ENCODE peak calls at places on chromosomes 11 and 22, in six cellular contexts. C is left ventricle myocardium inferior, R is RWPE2, X is mucosa of descending colon, S is AG10803, T is SK-N-SH. N is an unnamed sample.

GRCh38 chr22:46581580-46582244 is 38.5 kb upstream of the GRAMD4 start:
- DNase-seq in T (no peak), S (no peak), X (peak), R (peak), C (peak), N (no peak)

GRCh38 chr11:68956142-68956541 is 24.6 kb downstream of the MRGPRD start:
- DNase-seq in T (peak), R (no peak), X (no peak), S (no peak), C (no peak), N (no peak)

GRCh38 chr11:36361901-36362391 is 65.9 kb downstream of the PRR5L start:
- DNase-seq in X (no peak), S (peak), T (no peak), C (no peak), R (peak), N (no peak)

GRCh38 chr11:60915250-60915914 is 1.4 kb downstream of the TMEM109 start:
- DNase-seq in S (peak), X (peak), R (no peak), C (peak), T (peak), N (no peak)

GRCh38 chr11:7436146-7436545 is 49.2 kb upstream of the OLFML1 start:
- DNase-seq in C (no peak), R (no peak), X (no peak), S (no peak), T (no peak), N (no peak)

GRCh38 chr11:84089072-84090057 is 803.2 kb upstream of the CCDC90B start:
- DNase-seq in X (no peak), R (no peak), S (no peak), T (peak), C (no peak), N (no peak)

GRCh38 chr11:1403721-1404460 is 14.2 kb downstream of the BRSK2 start:
- DNase-seq in C (no peak), T (no peak), S (no peak), X (no peak), R (no peak), N (no peak)

GRCh38 chr11:32310218-32310601 is 125.1 kb downstream of the WT1 start:
- DNase-seq in T (no peak), S (peak), R (no peak), X (no peak), C (no peak), N (no peak)

GRCh38 chr11:107590460-107591097 is 368 bp upstream of the ELMOD1 start:
- DNase-seq in R (no peak), S (no peak), X (no peak), C (no peak), T (no peak), N (no peak)

GRCh38 chr22:23801238-23801821 is 14.6 kb downstream of the SMARCB1 start:
- DNase-seq in S (no peak), R (no peak), C (no peak), X (no peak), T (no peak), N (no peak)

GRCh38 chr11:14390669-14391068 is 31.7 kb upstream of the RRAS2 start:
- DNase-seq in S (no peak), R (no peak), C (no peak), X (no peak), T (no peak), N (no peak)

GRCh38 chr11:15967966-15968365 is 388.4 kb downstream of the SOX6 start:
- DNase-seq in X (no peak), C (no peak), T (no peak), S (peak), R (no peak), N (no peak)

GRCh38 chr11:130159657-130160459 is at the start of gene ST14:
- DNase-seq in S (no peak), X (peak), C (no peak), R (peak), T (peak), N (no peak)

GRCh38 chr11:124807201-124807600 is 7.0 kb upstream of the MSANTD2 start:
- DNase-seq in R (no peak), T (no peak), C (no peak), X (no peak), S (no peak), N (no peak)

GRCh38 chr11:63999349-64000025 is 13.2 kb downstream of the OTUB1 start:
- DNase-seq in C (peak), R (peak), T (peak), S (no peak), X (peak), N (no peak)

GRCh38 chr22:42275176-42275575 is 4.7 kb upstream of the TCF20 start:
- DNase-seq in C (no peak), X (no peak), T (no peak), S (no peak), R (no peak), N (no peak)

GRCh38 chr22:44455963-44456358 is 42.1 kb downstream of the RTL6 start:
- DNase-seq in T (no peak), S (no peak), X (no peak), C (no peak), R (no peak), N (no peak)

GRCh38 chr11:8610532-8611116 is 16.6 kb upstream of the STK33 start:
- DNase-seq in T (no peak), R (no peak), X (no peak), S (no peak), C (no peak), N (no peak)

GRCh38 chr11:71488086-71488967 is 35.3 kb downstream of the NADSYN1 start:
- DNase-seq in C (no peak), S (no peak), R (peak), X (no peak), T (peak), N (peak)

GRCh38 chr11:26665946-26666345 is 55.9 kb downstream of the SLC5A12 start:
- DNase-seq in S (no peak), X (no peak), R (no peak), T (no peak), C (no peak), N (no peak)

GRCh38 chr11:4118107-4118506 is 23.5 kb downstream of the RRM1 start:
- DNase-seq in X (no peak), T (no peak), S (peak), C (no peak), R (no peak), N (no peak)

GRCh38 chr11:45644981-45645889 is 20.2 kb downstream of the CHST1 start:
- DNase-seq in X (no peak), R (no peak), C (no peak), S (no peak), T (no peak), N (no peak)

GRCh38 chr22:24181996-24182560 is 791 bp downstream of the SUSD2 start:
- DNase-seq in X (no peak), T (no peak), S (no peak), R (no peak), C (peak), N (no peak)

GRCh38 chr11:64339754-64340408 is at the start of gene CCDC88B:
- DNase-seq in S (no peak), X (peak), T (no peak), R (peak), C (peak), N (no peak)

GRCh38 chr11:104916442-104916841 is 18.2 kb upstream of the CASP12 start:
- DNase-seq in C (no peak), R (no peak), S (no peak), T (no peak), X (no peak), N (no peak)

GRCh38 chr11:104917259-104918112 is 19.2 kb upstream of the CASP12 start:
- DNase-seq in X (no peak), C (no peak), T (no peak), R (no peak), S (peak), N (no peak)

GRCh38 chr11:104918113-104918824 is 20.0 kb upstream of the CASP12 start:
- DNase-seq in R (no peak), X (peak), S (peak), T (no peak), C (no peak), N (no peak)
- H3K4me3 ChIP-seq in R (peak), X (no peak), S (peak), T (no peak), C (peak), N (peak)

GRCh38 chr22:35156945-35157344 is 91.0 kb downstream of the ISX start:
- DNase-seq in C (no peak), R (no peak), T (no peak), S (no peak), X (no peak), N (no peak)

GRCh38 chr22:35152316-35152715 is 86.4 kb downstream of the ISX start:
- DNase-seq in X (no peak), S (no peak), C (no peak), T (no peak), R (no peak), N (no peak)

GRCh38 chr22:35160268-35160667 is 94.3 kb downstream of the ISX start:
- DNase-seq in C (no peak), X (no peak), S (no peak), R (no peak), T (no peak), N (no peak)

GRCh38 chr22:35154937-35155387 is 89.0 kb downstream of the ISX start:
- DNase-seq in S (peak), X (peak), T (peak), C (peak), R (no peak), N (no peak)

DNA sequence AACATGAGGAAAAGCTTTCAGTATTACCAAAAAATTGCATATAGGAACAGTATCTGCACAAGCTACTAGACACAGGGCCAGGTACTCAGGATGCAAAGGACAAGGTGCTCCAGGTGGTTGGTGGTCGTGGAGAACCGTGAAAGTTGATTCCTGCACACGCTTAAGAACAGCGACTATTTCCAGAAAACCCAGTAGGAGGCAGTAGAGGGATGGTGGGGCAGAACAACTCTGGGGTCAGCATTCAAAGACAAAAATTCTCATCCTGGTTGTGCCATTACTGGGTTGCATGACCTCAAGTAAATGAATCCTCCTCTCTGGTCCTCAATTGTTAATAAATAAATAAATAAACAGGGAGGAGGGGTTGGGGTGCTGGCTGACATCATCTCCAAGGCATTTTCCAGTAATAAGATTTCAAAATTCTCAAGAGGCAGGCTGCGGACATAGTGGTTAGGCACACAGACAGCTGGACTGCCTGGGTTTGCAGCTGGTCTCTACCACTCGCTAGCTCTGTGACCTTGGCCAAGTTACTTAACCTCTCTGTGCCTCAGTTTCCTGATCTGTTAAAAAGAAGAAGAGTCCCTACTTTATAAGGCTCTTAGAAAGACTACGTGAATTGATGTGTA is 89.6 kb downstream of the ISX start:
- DNase-seq in X (no peak), C (no peak), T (no peak), S (no peak), R (no peak), N (no peak)
- TF ChIP-seq CTCF in X (no peak), C (no peak), T (no peak), S (no peak), R (no peak), N (no peak)

DNA sequence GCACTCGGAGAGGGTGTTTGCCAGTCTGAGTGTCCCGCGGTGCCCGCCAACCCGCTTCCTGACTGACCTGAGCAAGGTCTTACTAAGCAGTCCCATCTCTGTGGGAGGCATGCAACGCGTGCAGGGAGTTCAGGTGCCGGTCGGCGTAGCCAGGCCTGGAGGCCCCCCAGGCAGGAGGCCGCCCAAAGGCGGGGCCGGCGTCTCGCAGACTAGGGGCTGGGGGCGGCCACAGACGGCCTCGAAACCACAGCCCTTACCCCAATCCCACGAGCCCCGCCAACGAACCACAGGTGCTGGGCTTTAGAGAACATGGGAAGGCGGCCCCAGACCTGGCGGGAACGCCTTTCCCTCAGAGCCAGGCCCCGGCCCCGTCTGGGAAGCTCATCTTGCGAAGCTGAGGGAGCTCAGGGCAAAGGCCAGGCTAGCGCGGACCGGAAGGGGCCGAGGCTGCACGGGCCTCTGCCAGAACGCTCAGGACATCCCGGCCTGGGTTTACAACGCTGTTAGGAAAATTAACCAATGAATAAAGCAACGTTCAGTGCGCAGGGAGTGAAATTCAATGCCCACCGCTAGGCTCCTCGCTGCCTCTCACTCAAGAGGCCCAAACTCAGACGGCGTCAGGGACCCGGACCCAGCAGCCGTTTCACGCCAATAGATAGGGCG is 2.1 kb upstream of the MTFP1 start:
- DNase-seq in T (no peak), C (peak), R (peak), S (no peak), X (peak), N (no peak)
- H3K4me3 ChIP-seq in T (peak), C (peak), R (peak), S (peak), X (peak), N (peak)

DNA sequence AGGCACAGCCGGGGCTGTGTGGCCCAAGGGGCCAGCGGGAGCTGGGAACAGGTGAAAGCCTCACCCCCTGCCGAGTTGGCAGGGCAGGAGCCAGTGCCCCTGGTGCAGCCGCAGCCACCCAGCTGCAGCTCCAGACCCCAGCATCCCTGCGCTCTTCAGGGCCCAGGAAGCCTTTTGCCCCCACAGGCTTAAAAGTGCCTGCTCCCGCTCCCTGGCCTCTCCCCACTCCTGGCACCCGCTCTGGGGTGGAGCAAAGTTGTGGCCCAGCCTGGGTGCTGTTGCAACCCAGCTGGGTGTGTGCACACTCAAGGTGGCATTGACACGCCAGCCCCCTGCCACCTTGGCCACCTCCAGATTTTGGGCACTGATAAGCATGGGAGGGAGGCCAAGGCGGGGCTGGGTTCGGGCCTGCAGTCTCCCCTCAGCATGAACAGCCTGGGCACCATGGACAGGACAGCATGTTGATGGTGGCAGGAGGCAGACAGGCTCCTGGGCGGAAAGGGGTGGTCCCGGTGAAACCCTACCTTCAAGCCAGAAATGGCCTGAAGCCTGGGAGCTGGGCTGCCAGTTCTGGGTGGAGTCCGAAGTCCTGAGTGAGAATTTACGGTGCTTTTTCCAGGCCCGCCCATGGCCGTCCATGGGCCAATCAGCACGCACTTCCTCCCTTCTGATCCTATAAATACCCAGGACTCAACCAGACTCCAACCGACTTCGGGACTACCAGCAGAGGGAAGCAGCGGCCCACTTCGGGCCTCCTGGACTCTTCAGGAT is 23.5 kb upstream of the RNASEH2C start:
- DNase-seq in T (peak), C (no peak), R (no peak), X (peak), S (peak), N (no peak)
- TF ChIP-seq CTCF in T (peak), C (peak), R (peak), X (peak), S (peak), N (peak)

DNA sequence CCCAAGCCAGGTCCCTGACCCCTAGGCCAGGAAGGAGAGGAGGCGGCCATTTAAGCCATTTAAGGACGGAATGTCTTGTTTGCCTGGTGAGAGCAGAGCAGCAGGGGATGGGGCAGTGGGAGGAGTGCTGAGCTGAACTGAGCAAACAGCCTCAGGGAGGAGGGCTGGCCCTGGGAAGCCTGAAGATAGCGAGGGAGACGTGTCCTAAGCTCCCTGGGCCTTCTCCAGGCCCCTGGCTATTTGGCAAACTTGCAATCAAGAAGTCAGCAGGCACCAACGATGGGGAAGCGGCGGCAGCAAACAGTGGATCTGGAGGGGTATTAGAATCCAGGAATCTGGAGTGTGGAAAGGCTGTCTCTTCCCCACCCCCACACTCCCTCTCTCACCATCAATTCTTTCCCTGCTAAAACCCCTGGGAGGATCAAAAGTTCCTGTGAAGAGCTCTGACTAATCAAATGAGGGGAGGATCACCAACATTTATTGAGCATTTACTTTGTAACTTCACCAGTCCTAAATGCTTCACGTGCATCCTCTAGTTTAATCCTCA is 8.8 kb downstream of the BCL9L start:
- DNase-seq in S (peak), T (no peak), R (peak), X (peak), C (peak), N (no peak)
- H3K4me3 ChIP-seq in S (peak), T (no peak), R (no peak), X (no peak), C (peak), N (peak)

DNA sequence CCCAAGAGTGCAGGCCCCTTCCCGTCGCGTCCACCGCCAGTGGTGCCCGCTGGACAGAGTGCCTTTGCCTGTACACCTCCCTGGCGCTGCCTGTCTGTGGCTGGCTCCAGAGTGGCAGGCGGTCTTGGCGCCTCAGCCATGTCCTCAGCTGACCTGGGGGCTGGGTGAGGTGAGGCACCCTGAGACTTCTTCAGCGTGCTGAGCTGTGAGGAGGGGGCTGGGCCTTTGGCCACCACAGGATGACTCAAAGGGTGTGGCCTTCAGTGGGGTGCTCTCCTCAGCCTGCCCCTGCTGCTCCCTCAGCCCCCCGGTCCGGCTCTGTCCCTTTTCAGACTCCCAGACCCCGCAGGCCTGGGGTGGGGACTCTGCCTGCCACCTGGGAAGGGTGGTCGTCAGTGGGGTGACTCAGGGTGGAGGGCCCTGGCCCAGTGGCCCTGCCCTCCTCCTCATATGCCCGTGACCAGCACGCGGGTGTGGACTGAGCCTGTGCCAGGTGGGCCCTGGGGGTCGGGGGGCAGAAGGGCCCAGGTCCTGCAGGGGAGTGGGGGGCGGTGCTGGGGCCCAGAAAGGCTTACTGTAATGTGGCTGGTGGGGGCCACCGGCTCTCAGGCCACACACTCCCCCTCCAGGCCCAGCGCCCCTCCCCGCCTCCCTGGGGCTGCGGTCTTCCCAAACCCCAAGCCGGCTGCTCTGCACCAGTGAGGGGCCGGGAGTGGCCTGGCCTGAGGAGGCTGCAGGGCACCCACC is 15.9 kb downstream of the CRELD2 start:
- DNase-seq in R (no peak), C (peak), X (peak), S (peak), T (peak), N (no peak)
- TF ChIP-seq CTCF in R (no peak), C (no peak), X (no peak), S (no peak), T (no peak), N (no peak)

N was measured in HFF-Myc.